ENCODE peak calls at places on chromosomes 5 and 9, in four cellular contexts. One of them, this sample, is unnamed.

GRCh38 chr9:33524431-33524947 is 438 bp downstream of the ANKRD18B start:
- DNase-seq in AG10803: no peak
- DNase-seq in naive B cell: no peak
- DNase-seq in mucosa of gallbladder: no peak
- DNase-seq in this sample: peak; percentile 24

GRCh38 chr5:139667001-139667729 is 19.0 kb downstream of the CXXC5 start:
- DNase-seq in AG10803: no peak
- DNase-seq in naive B cell: no peak
- DNase-seq in mucosa of gallbladder: no peak
- DNase-seq in this sample: peak; percentile 56

GRCh38 chr9:3361115-3361514 is 164.7 kb downstream of the RFX3 start:
- DNase-seq in naive B cell: no peak
- DNase-seq in AG10803: no peak
- DNase-seq in mucosa of gallbladder: no peak
- DNase-seq in this sample: no peak

GRCh38 chr9:127175764-127176163 is 53.3 kb upstream of the ANGPTL2 start:
- DNase-seq in AG10803: no peak
- DNase-seq in mucosa of gallbladder: no peak
- DNase-seq in naive B cell: no peak
- DNase-seq in this sample: no peak

GRCh38 chr5:142717582-142718215 is 31.8 kb upstream of the FGF1 start:
- DNase-seq in mucosa of gallbladder: peak; percentile 39
- DNase-seq in naive B cell: no peak
- DNase-seq in AG10803: peak; percentile 77
- DNase-seq in this sample: peak; percentile 76

GRCh38 chr5:134252671-134253070 is 26.8 kb upstream of the PPP2CA start:
- DNase-seq in AG10803: peak; percentile 84
- DNase-seq in naive B cell: no peak
- DNase-seq in mucosa of gallbladder: no peak
- DNase-seq in this sample: peak; percentile 90

GRCh38 chr5:77305921-77306320 is 95.4 kb downstream of the PDE8B start:
- DNase-seq in mucosa of gallbladder: peak; percentile 56
- DNase-seq in naive B cell: no peak
- DNase-seq in AG10803: peak; percentile 94
- DNase-seq in this sample: peak; percentile 11

GRCh38 chr9:19201899-19202891 is 28.3 kb upstream of the DENND4C start:
- DNase-seq in naive B cell: no peak
- DNase-seq in AG10803: no peak
- DNase-seq in mucosa of gallbladder: peak; percentile 34
- DNase-seq in this sample: no peak

GRCh38 chr9:127273350-127273749 is 8.8 kb downstream of the GARNL3 start:
- DNase-seq in mucosa of gallbladder: no peak
- DNase-seq in AG10803: no peak
- DNase-seq in naive B cell: no peak
- DNase-seq in this sample: no peak

GRCh38 chr9:83662933-83663332 is 40.0 kb downstream of the IDNK start:
- DNase-seq in naive B cell: no peak
- DNase-seq in mucosa of gallbladder: no peak
- DNase-seq in AG10803: no peak
- DNase-seq in this sample: no peak

GRCh38 chr5:56512314-56512996 is 279.3 kb upstream of the ANKRD55 start:
- DNase-seq in naive B cell: no peak
- DNase-seq in mucosa of gallbladder: no peak
- DNase-seq in AG10803: no peak
- DNase-seq in this sample: no peak

GRCh38 chr5:6728011-6728794 is 15.0 kb downstream of the TENT4A start:
- DNase-seq in AG10803: no peak
- DNase-seq in mucosa of gallbladder: no peak
- DNase-seq in naive B cell: no peak
- DNase-seq in this sample: no peak

GRCh38 chr5:176927562-176927961 is 28.4 kb upstream of the HK3 start:
- DNase-seq in AG10803: no peak
- DNase-seq in mucosa of gallbladder: no peak
- DNase-seq in naive B cell: no peak
- DNase-seq in this sample: no peak

GRCh38 chr9:131239307-131239975 is 36.9 kb downstream of the FAM78A start:
- DNase-seq in AG10803: no peak
- DNase-seq in mucosa of gallbladder: no peak
- DNase-seq in naive B cell: no peak
- DNase-seq in this sample: no peak

GRCh38 chr9:136771907-136772306 is 7.6 kb upstream of the LCN15 start:
- DNase-seq in naive B cell: no peak
- DNase-seq in mucosa of gallbladder: no peak
- DNase-seq in AG10803: no peak
- DNase-seq in this sample: no peak

GRCh38 chr9:90770927-90771326 is 30.7 kb upstream of the SYK start:
- DNase-seq in naive B cell: no peak
- DNase-seq in AG10803: no peak
- DNase-seq in mucosa of gallbladder: no peak
- DNase-seq in this sample: no peak

GRCh38 chr9:128575921-128576320 is 23.5 kb downstream of the SPTAN1 start:
- DNase-seq in mucosa of gallbladder: no peak
- DNase-seq in AG10803: peak; percentile 69
- DNase-seq in naive B cell: no peak
- DNase-seq in this sample: peak; percentile 14

GRCh38 chr9:104586496-104587180 is 12.6 kb downstream of the OR13C5 start:
- DNase-seq in AG10803: peak; percentile 90
- DNase-seq in naive B cell: no peak
- DNase-seq in mucosa of gallbladder: no peak
- DNase-seq in this sample: no peak

GRCh38 chr9:92146610-92147009 is 31.4 kb upstream of the SPTLC1 start:
- DNase-seq in mucosa of gallbladder: no peak
- DNase-seq in AG10803: peak; percentile 49
- DNase-seq in naive B cell: no peak
- DNase-seq in this sample: peak; percentile 34

GRCh38 chr9:87270241-87271234 is 227.1 kb upstream of the DAPK1 start:
- DNase-seq in naive B cell: no peak
- DNase-seq in mucosa of gallbladder: no peak
- DNase-seq in AG10803: peak; percentile 85
- DNase-seq in this sample: peak; percentile 84

GRCh38 chr9:38686923-38687322 is 33.0 kb downstream of the FAM240B start:
- DNase-seq in naive B cell: no peak
- DNase-seq in mucosa of gallbladder: no peak
- DNase-seq in AG10803: no peak
- DNase-seq in this sample: no peak

GRCh38 chr9:113996531-113997001 is 81.5 kb downstream of the AMBP start:
- DNase-seq in AG10803: no peak
- DNase-seq in naive B cell: no peak
- DNase-seq in mucosa of gallbladder: no peak
- DNase-seq in this sample: no peak

This sample was measured in EL.